ENCODE peak calls at places on chromosomes 2 and 18, in six cellular contexts. B is esophagus muscularis mucosa, K is HCT116, D is transverse colon, G is adrenal gland, A is breast epithelium. F is an unnamed sample. For H3K36me3, the result is how much of the 10 kb centered on the place peaks cover.

GRCh38 chr2:159615936-159616733 is at the start of gene BAZ2B:
- DNase-seq in B (no peak), K (peak), D (peak), G (peak), A (no peak), F (peak)

GRCh38 chr2:96341641-96342040 is 6.1 kb downstream of the NCAPH start:
- DNase-seq in B (no peak), K (no peak), D (no peak), G (no peak), A (no peak), F (no peak)

GRCh38 chr2:4618141-4618540 is 914.8 kb downstream of the DCDC2C start:
- DNase-seq in B (no peak), K (no peak), D (no peak), G (no peak), A (no peak), F (no peak)

GRCh38 chr18:54787616-54788015 is 40.7 kb upstream of the RAB27B start:
- DNase-seq in B (no peak), K (no peak), D (no peak), G (no peak), A (no peak), F (no peak)

GRCh38 chr18:58215005-58215404 is 171.0 kb downstream of the NEDD4L start:
- DNase-seq in B (peak), K (no peak), D (no peak), G (no peak), A (no peak), F (no peak)

GRCh38 chr2:205637037-205637602 is 45.2 kb upstream of the NRP2 start:
- DNase-seq in B (no peak), K (no peak), D (no peak), G (no peak), A (no peak), F (no peak)

GRCh38 chr2:86785456-86785855 is 5.3 kb downstream of the CD8A start:
- DNase-seq in B (no peak), K (no peak), D (no peak), G (no peak), A (no peak), F (no peak)

GRCh38 chr2:45826889-45827635 is 175.6 kb downstream of the PRKCE start:
- DNase-seq in B (no peak), K (no peak), D (peak), G (no peak), A (no peak), F (peak)

GRCh38 chr2:104050632-104051242 is 803.2 kb upstream of the POU3F3 start:
- DNase-seq in B (no peak), K (no peak), D (no peak), G (no peak), A (no peak), F (no peak)

GRCh38 chr2:238521870-238522269 is 95.1 kb downstream of the ASB1 start:
- DNase-seq in B (no peak), K (no peak), D (no peak), G (no peak), A (no peak), F (no peak)

GRCh38 chr18:76821875-76822509 is 365 bp upstream of the ZNF236 start:
- DNase-seq in B (no peak), K (no peak), D (peak), G (peak), A (peak), F (peak)

GRCh38 chr2:211477537-211478275 is 921.3 kb downstream of the CPS1 start:
- DNase-seq in B (no peak), K (no peak), D (no peak), G (no peak), A (no peak), F (no peak)

GRCh38 chr18:75309564-75309963 is 99.0 kb downstream of the TSHZ1 start:
- DNase-seq in B (peak), K (no peak), D (no peak), G (no peak), A (no peak), F (no peak)

GRCh38 chr2:21392660-21393059 is 268.9 kb downstream of the TDRD15 start:
- DNase-seq in B (no peak), K (no peak), D (no peak), G (no peak), A (no peak), F (no peak)

GRCh38 chr2:220904015-220904414 is 668.1 kb downstream of the EPHA4 start:
- DNase-seq in B (no peak), K (no peak), D (no peak), G (no peak), A (no peak), F (no peak)

GRCh38 chr2:234686088-234686890 is 189.4 kb upstream of the ARL4C start:
- DNase-seq in B (no peak), K (no peak), D (no peak), G (no peak), A (no peak), F (no peak)

GRCh38 chr2:1716441-1716840 is 27.9 kb downstream of the PXDN start:
- DNase-seq in B (no peak), K (no peak), D (no peak), G (no peak), A (no peak), F (no peak)

GRCh38 chr2:1717129-1717528 is 27.2 kb downstream of the PXDN start:
- DNase-seq in B (no peak), K (no peak), D (no peak), G (no peak), A (peak), F (no peak)

GRCh38 chr2:1721706-1722483 is 22.4 kb downstream of the PXDN start:
- DNase-seq in B (no peak), K (no peak), D (no peak), G (no peak), A (no peak), F (no peak)

GRCh38 chr2:1715184-1716012 is 28.9 kb downstream of the PXDN start:
- DNase-seq in B (no peak), K (no peak), D (no peak), G (no peak), A (no peak), F (no peak)

GRCh38 chr2:1718339-1719220 is 25.7 kb downstream of the PXDN start:
- DNase-seq in B (no peak), K (no peak), D (no peak), G (no peak), A (no peak), F (no peak)
- H3K4me3 ChIP-seq in B (no peak), K (no peak), D (no peak), G (no peak), A (no peak), F (no peak)

DNA sequence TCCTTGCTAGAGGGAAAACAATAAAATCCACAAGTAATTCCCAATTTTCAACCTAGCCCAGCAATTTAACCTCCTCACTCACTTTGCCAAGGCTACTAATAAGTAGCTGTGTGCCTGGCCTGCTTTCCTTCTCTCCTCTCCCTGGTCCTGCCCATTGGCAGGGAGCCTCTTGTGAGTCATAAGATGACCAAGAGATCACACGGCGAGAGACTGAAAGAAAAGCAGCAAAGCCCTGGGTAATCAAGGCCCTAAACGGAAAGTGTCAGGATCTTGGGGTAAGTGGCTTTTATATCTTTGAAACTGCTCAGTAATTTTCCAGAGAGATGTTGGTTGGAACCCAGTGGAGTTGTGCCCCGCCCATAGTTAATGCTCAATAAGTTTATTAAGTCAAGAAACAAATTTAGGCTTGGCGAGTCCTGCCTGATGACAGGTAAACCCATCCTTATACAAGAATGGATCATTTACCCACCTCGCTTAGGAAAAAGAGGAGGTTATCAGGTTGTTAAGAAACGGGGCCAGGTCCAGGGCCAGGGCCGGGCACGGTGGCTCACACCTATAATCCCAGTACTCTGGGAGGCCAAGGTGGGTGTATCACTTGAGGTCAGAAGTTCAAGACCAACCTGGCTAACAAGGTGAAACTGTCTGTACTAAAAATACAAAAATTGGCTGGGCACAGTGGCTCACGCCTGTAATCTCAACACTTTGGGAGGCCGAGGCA is 10.0 kb upstream of the ADAM17 start:
- DNase-seq in B (peak), K (peak), D (peak), G (peak), A (peak), F (peak)
- TF ChIP-seq POLR2A in B (no peak), K (no peak), D (no peak), G (no peak), A (no peak), F (peak)

GRCh38 chr2:26216587-26216986 is 27.8 kb downstream of the HADHA start:
- DNase-seq in B (peak), K (no peak), D (no peak), G (no peak), A (no peak), F (no peak)

GRCh38 chr2:26212011-26212410 is 32.4 kb downstream of the HADHA start:
- DNase-seq in B (peak), K (no peak), D (no peak), G (no peak), A (no peak), F (no peak)

GRCh38 chr2:26217720-26218119 is 26.7 kb downstream of the HADHA start:
- DNase-seq in B (peak), K (no peak), D (no peak), G (no peak), A (no peak), F (no peak)

GRCh38 chr2:26215833-26216232 is 28.6 kb downstream of the HADHA start:
- DNase-seq in B (peak), K (no peak), D (no peak), G (no peak), A (no peak), F (no peak)

GRCh38 chr2:26214759-26215158 is 29.7 kb downstream of the HADHA start:
- DNase-seq in B (no peak), K (no peak), D (no peak), G (no peak), A (no peak), F (no peak)
- H3K36me3 ChIP-seq in B (half or more), K (under half), D (half or more), G (half or more), A (under half), F (under half)

GRCh38 chr2:236843061-236843460 is 242.6 kb upstream of the COPS8 start:
- DNase-seq in B (no peak), K (no peak), D (no peak), G (no peak), A (no peak), F (no peak)
- H3K4me3 ChIP-seq in B (no peak), K (no peak), D (no peak), G (no peak), A (no peak), F (no peak)